ENCODE peak calls at places on chromosomes 6 and 20, in nine cellular contexts. R is germinal center; Z is HL-60; M is A673; V is heart left ventricle; L is NCI-H1092 treated with DMSO at 0.1 percent for 48 hours; S is naive thymus-derived CD4-positive, alpha-beta T cell; N is activated naive CD8-positive, alpha-beta T cell treated with anti-CD3 and anti-CD28 coated beads, Interleukin-2, amount 50 U/mL, for 24 hours; Y is RWPE2. T is an unnamed sample.

GRCh38 chr6:13679996-13680395 is 31.6 kb downstream of the RANBP9 start:
- DNase-seq in V (no peak), N (no peak), S (no peak), R (no peak), Z (no peak), Y (no peak), M (no peak), L (no peak), T (no peak)

GRCh38 chr20:38109657-38110524 is 55.2 kb downstream of the TGM2 start:
- DNase-seq in N (no peak), R (no peak), M (no peak), L (no peak), V (peak), Z (no peak), S (no peak), Y (peak), T (no peak)

GRCh38 chr6:88166493-88166900 is 350 bp upstream of the CNR1 start:
- DNase-seq in R (no peak), Z (no peak), V (no peak), L (peak), N (peak), M (no peak), S (no peak), Y (no peak), T (no peak)

GRCh38 chr6:33621396-33622388 is 570 bp downstream of the ITPR3 start:
- DNase-seq in S (peak), Z (no peak), M (peak), R (peak), Y (no peak), N (peak), L (peak), V (peak), T (peak)

GRCh38 chr6:54426995-54427394 is 118.8 kb downstream of the TINAG start:
- DNase-seq in Y (no peak), L (no peak), V (no peak), S (no peak), N (no peak), R (no peak), Z (no peak), M (no peak), T (no peak)

GRCh38 chr6:163837681-163838431 is 423.3 kb downstream of the QKI start:
- DNase-seq in L (no peak), V (no peak), S (no peak), R (no peak), N (no peak), Y (no peak), Z (no peak), M (no peak), T (no peak)

GRCh38 chr6:14506656-14507242 is 389.2 kb downstream of the CD83 start:
- DNase-seq in M (no peak), L (no peak), N (no peak), S (peak), V (no peak), Y (no peak), Z (no peak), R (no peak), T (no peak)

GRCh38 chr6:37691904-37692806 is 5.5 kb downstream of the MDGA1 start:
- DNase-seq in Y (no peak), S (peak), L (peak), V (peak), R (peak), N (peak), Z (no peak), M (peak), T (peak)

GRCh38 chr6:52616271-52616670 is 39.4 kb upstream of the TRAM2 start:
- DNase-seq in L (no peak), S (no peak), R (no peak), Z (no peak), Y (no peak), V (no peak), M (no peak), N (no peak), T (no peak)

GRCh38 chr20:35225319-35226125 is 968 bp upstream of the MMP24 start:
- DNase-seq in S (no peak), Y (no peak), L (no peak), M (no peak), Z (no peak), N (no peak), R (no peak), V (no peak), T (no peak)

GRCh38 chr6:42453649-42454427 is 2.1 kb upstream of the TRERF1 start:
- DNase-seq in R (peak), M (peak), L (peak), S (no peak), Y (no peak), Z (no peak), V (peak), N (peak), T (no peak)

GRCh38 chr20:49981218-49982071 is 1.3 kb upstream of the SNAI1 start:
- DNase-seq in N (no peak), M (no peak), R (no peak), Y (no peak), S (no peak), Z (no peak), L (no peak), V (no peak), T (no peak)

GRCh38 chr6:4355241-4355640 is 219.9 kb upstream of the ECI2 start:
- DNase-seq in N (no peak), R (no peak), S (no peak), Y (no peak), Z (no peak), L (no peak), V (no peak), M (peak), T (no peak)

GRCh38 chr6:11343963-11344714 is 111.7 kb upstream of the NEDD9 start:
- DNase-seq in L (no peak), Z (no peak), R (no peak), S (no peak), V (no peak), M (no peak), Y (no peak), N (no peak), T (no peak)

GRCh38 chr6:95413789-95414188 is 163.5 kb upstream of the MANEA start:
- DNase-seq in S (no peak), N (no peak), L (no peak), Y (no peak), R (no peak), Z (no peak), V (no peak), M (no peak), T (no peak)

GRCh38 chr6:155461636-155462035 is 6.0 kb upstream of the NOX3 start:
- DNase-seq in N (no peak), L (no peak), S (no peak), V (no peak), R (no peak), Z (no peak), Y (no peak), M (no peak), T (no peak)

GRCh38 chr6:118377711-118378414 is 170.2 kb upstream of the PLN start:
- DNase-seq in Y (no peak), M (no peak), R (no peak), L (peak), V (peak), S (no peak), N (no peak), Z (no peak), T (no peak)

GRCh38 chr6:134921980-134922313 is 28.0 kb downstream of the ALDH8A1 start:
- DNase-seq in V (no peak), Z (no peak), L (no peak), N (no peak), M (no peak), Y (no peak), R (no peak), S (no peak), T (no peak)

GRCh38 chr6:89999154-89999553 is 104.9 kb downstream of the GJA10 start:
- DNase-seq in S (no peak), M (peak), Y (peak), R (no peak), N (peak), V (peak), L (peak), Z (peak), T (no peak)

GRCh38 chr6:130191376-130191702 is 31.4 kb downstream of the SAMD3 start:
- DNase-seq in M (no peak), S (no peak), Y (no peak), R (no peak), V (no peak), N (no peak), L (no peak), Z (no peak), T (no peak)

GRCh38 chr20:38665886-38666285 is 58.4 kb upstream of the SLC32A1 start:
- DNase-seq in Y (peak), M (no peak), N (no peak), V (no peak), L (no peak), Z (no peak), R (no peak), S (no peak), T (no peak)

GRCh38 chr6:38542031-38542430 is 97.7 kb downstream of the BTBD9 start:
- DNase-seq in N (no peak), M (no peak), Y (no peak), R (no peak), S (no peak), Z (no peak), V (no peak), L (no peak), T (no peak)

GRCh38 chr6:169167581-169168301 is 85.9 kb downstream of the THBS2 start:
- DNase-seq in L (no peak), Z (no peak), Y (no peak), N (no peak), V (peak), R (no peak), M (peak), S (no peak), T (no peak)

GRCh38 chr6:107555449-107555848 is 65.5 kb downstream of the SOBP start:
- DNase-seq in Z (no peak), M (peak), S (no peak), R (no peak), V (no peak), L (no peak), Y (no peak), N (no peak), T (no peak)

GRCh38 chr6:122043421-122043820 is 356.0 kb upstream of the HSF2 start:
- DNase-seq in V (no peak), M (no peak), Z (no peak), R (no peak), Y (no peak), N (no peak), L (no peak), S (no peak), T (no peak)

GRCh38 chr6:85865665-85866372 is 223.1 kb upstream of the SYNCRIP start:
- DNase-seq in N (no peak), L (no peak), S (peak), Z (no peak), R (peak), Y (no peak), V (no peak), M (peak), T (no peak)

GRCh38 chr20:58325914-58326313 is 16.4 kb downstream of the RAB22A start:
- DNase-seq in Z (no peak), R (no peak), Y (no peak), N (no peak), L (no peak), M (no peak), S (no peak), V (no peak), T (no peak)

GRCh38 chr6:109770779-109771178 is 79.7 kb downstream of the FIG4 start:
- DNase-seq in R (peak), V (no peak), S (no peak), Y (no peak), Z (no peak), M (no peak), N (no peak), L (no peak), T (no peak)

GRCh38 chr20:49814057-49814675 is 1.5 kb downstream of the SLC9A8 start:
- DNase-seq in R (no peak), Y (no peak), L (no peak), V (no peak), Z (no peak), S (no peak), N (no peak), M (no peak), T (no peak)

GRCh38 chr6:141808662-141809061 is 324.1 kb upstream of the GJE1 start:
- DNase-seq in L (no peak), V (no peak), Z (no peak), S (no peak), M (no peak), R (no peak), Y (no peak), N (no peak), T (no peak)

GRCh38 chr6:166032366-166033171 is 135.1 kb downstream of the TBXT start:
- DNase-seq in S (no peak), L (no peak), Y (no peak), Z (no peak), N (no peak), V (peak), R (no peak), M (no peak), T (no peak)

GRCh38 chr20:4109307-4109564 is 93.9 kb upstream of the RNF24 start:
- DNase-seq in Z (no peak), M (no peak), N (no peak), L (no peak), R (no peak), S (no peak), V (no peak), Y (no peak), T (no peak)

GRCh38 chr20:36298061-36298460 is 8.1 kb upstream of the DLGAP4 start:
- DNase-seq in S (no peak), M (no peak), L (no peak), Z (no peak), V (no peak), N (no peak), Y (peak), R (no peak), T (no peak)

GRCh38 chr6:88725111-88725711 is 238.2 kb downstream of the RNGTT start:
- DNase-seq in S (no peak), M (peak), V (no peak), N (peak), Z (no peak), Y (no peak), L (no peak), R (no peak), T (peak)

GRCh38 chr20:2693286-2693995 is 861 bp downstream of the EBF4 start:
- DNase-seq in Z (no peak), M (peak), V (no peak), Y (no peak), S (peak), N (peak), L (peak), R (peak), T (peak)

GRCh38 chr6:43405354-43405753 is 22.0 kb upstream of the ABCC10 start:
- DNase-seq in S (no peak), R (no peak), N (no peak), Z (no peak), M (no peak), V (no peak), Y (no peak), L (no peak), T (no peak)